ENCODE peak calls at places on chromosomes 13 and 19, in nine cellular contexts. One of them, this sample, is unnamed.
A peak's percentile ranks its signal among the peaks of the same experiment; 100 is the strongest.

GRCh38 chr13:50732712-50733111 is 110.8 kb downstream of the DLEU7 start:
- DNase-seq in pancreas: no peak
- DNase-seq in NCI-H2081 treated with DMSO at 0.1 percent for 48 hours: no peak
- DNase-seq in adipocyte: peak; percentile 92
- DNase-seq in K562: no peak
- DNase-seq in progenitor cell of endocrine pancreas: no peak
- DNase-seq in frontal cortex: no peak
- DNase-seq in stimulated activated naive CD4-positive, alpha-beta T cell: no peak
- DNase-seq in GM06990: no peak
- DNase-seq in this sample: peak; percentile 77

GRCh38 chr13:19810151-19810550 is 27.4 kb upstream of the PSPC1 start:
- DNase-seq in pancreas: no peak
- DNase-seq in NCI-H2081 treated with DMSO at 0.1 percent for 48 hours: no peak
- DNase-seq in adipocyte: no peak
- DNase-seq in K562: no peak
- DNase-seq in progenitor cell of endocrine pancreas: no peak
- DNase-seq in frontal cortex: no peak
- DNase-seq in stimulated activated naive CD4-positive, alpha-beta T cell: no peak
- DNase-seq in GM06990: no peak
- DNase-seq in this sample: no peak

GRCh38 chr19:38543286-38543806 is 74.4 kb downstream of the MAP4K1 start:
- DNase-seq in pancreas: no peak
- DNase-seq in NCI-H2081 treated with DMSO at 0.1 percent for 48 hours: no peak
- DNase-seq in adipocyte: no peak
- DNase-seq in K562: no peak
- DNase-seq in progenitor cell of endocrine pancreas: no peak
- DNase-seq in frontal cortex: no peak
- DNase-seq in stimulated activated naive CD4-positive, alpha-beta T cell: no peak
- DNase-seq in GM06990: no peak
- DNase-seq in this sample: no peak

GRCh38 chr19:58475714-58476497 is at the start of gene ZNF446:
- DNase-seq in pancreas: peak; percentile 97
- DNase-seq in NCI-H2081 treated with DMSO at 0.1 percent for 48 hours: peak; percentile 86
- DNase-seq in adipocyte: peak; percentile 95
- DNase-seq in K562: peak; percentile 99
- DNase-seq in progenitor cell of endocrine pancreas: peak; percentile 85
- DNase-seq in frontal cortex: peak; percentile 97
- DNase-seq in stimulated activated naive CD4-positive, alpha-beta T cell: peak; percentile 95
- DNase-seq in GM06990: peak; percentile 99
- DNase-seq in this sample: peak; percentile 98

GRCh38 chr19:2164020-2164988 is 571 bp downstream of the DOT1L start:
- DNase-seq in pancreas: peak; percentile 84
- DNase-seq in NCI-H2081 treated with DMSO at 0.1 percent for 48 hours: no peak
- DNase-seq in adipocyte: peak; percentile 71
- DNase-seq in K562: no peak
- DNase-seq in progenitor cell of endocrine pancreas: peak; percentile 37
- DNase-seq in frontal cortex: no peak
- DNase-seq in stimulated activated naive CD4-positive, alpha-beta T cell: peak; percentile 49
- DNase-seq in GM06990: no peak
- DNase-seq in this sample: no peak

GRCh38 chr13:74979703-74980102 is 502.3 kb downstream of the TBC1D4 start:
- DNase-seq in pancreas: no peak
- DNase-seq in NCI-H2081 treated with DMSO at 0.1 percent for 48 hours: no peak
- DNase-seq in adipocyte: no peak
- DNase-seq in K562: no peak
- DNase-seq in progenitor cell of endocrine pancreas: no peak
- DNase-seq in frontal cortex: no peak
- DNase-seq in stimulated activated naive CD4-positive, alpha-beta T cell: no peak
- DNase-seq in GM06990: no peak
- DNase-seq in this sample: no peak

GRCh38 chr19:18292460-18292809 is 11.0 kb upstream of the JUND start:
- DNase-seq in pancreas: no peak
- DNase-seq in NCI-H2081 treated with DMSO at 0.1 percent for 48 hours: no peak
- DNase-seq in adipocyte: no peak
- DNase-seq in K562: no peak
- DNase-seq in progenitor cell of endocrine pancreas: no peak
- DNase-seq in frontal cortex: no peak
- DNase-seq in stimulated activated naive CD4-positive, alpha-beta T cell: no peak
- DNase-seq in GM06990: no peak
- DNase-seq in this sample: no peak

GRCh38 chr13:100954430-100955361 is 280.1 kb upstream of the TMTC4 start:
- DNase-seq in pancreas: no peak
- DNase-seq in NCI-H2081 treated with DMSO at 0.1 percent for 48 hours: peak; percentile 49
- DNase-seq in adipocyte: no peak
- DNase-seq in K562: no peak
- DNase-seq in progenitor cell of endocrine pancreas: no peak
- DNase-seq in frontal cortex: no peak
- DNase-seq in stimulated activated naive CD4-positive, alpha-beta T cell: no peak
- DNase-seq in GM06990: no peak
- DNase-seq in this sample: no peak

GRCh38 chr13:30394798-30395191 is 27.5 kb upstream of the UBE2L5 start:
- DNase-seq in pancreas: no peak
- DNase-seq in NCI-H2081 treated with DMSO at 0.1 percent for 48 hours: no peak
- DNase-seq in adipocyte: peak; percentile 42
- DNase-seq in K562: no peak
- DNase-seq in progenitor cell of endocrine pancreas: no peak
- DNase-seq in frontal cortex: no peak
- DNase-seq in stimulated activated naive CD4-positive, alpha-beta T cell: peak; percentile 64
- DNase-seq in GM06990: peak; percentile 41
- DNase-seq in this sample: no peak

GRCh38 chr13:42322806-42323205 is 50.9 kb downstream of the AKAP11 start:
- DNase-seq in pancreas: no peak
- DNase-seq in NCI-H2081 treated with DMSO at 0.1 percent for 48 hours: no peak
- DNase-seq in adipocyte: peak; percentile 7
- DNase-seq in K562: no peak
- DNase-seq in progenitor cell of endocrine pancreas: no peak
- DNase-seq in frontal cortex: no peak
- DNase-seq in stimulated activated naive CD4-positive, alpha-beta T cell: no peak
- DNase-seq in GM06990: no peak
- DNase-seq in this sample: peak; percentile 53

GRCh38 chr13:113483504-113484287 is 6.8 kb downstream of the DCUN1D2 start:
- DNase-seq in pancreas: no peak
- DNase-seq in NCI-H2081 treated with DMSO at 0.1 percent for 48 hours: no peak
- DNase-seq in adipocyte: no peak
- DNase-seq in K562: no peak
- DNase-seq in progenitor cell of endocrine pancreas: no peak
- DNase-seq in frontal cortex: no peak
- DNase-seq in stimulated activated naive CD4-positive, alpha-beta T cell: no peak
- DNase-seq in GM06990: no peak
- DNase-seq in this sample: no peak

GRCh38 chr19:45056831-45057230 is 18.0 kb downstream of the CLASRP start:
- DNase-seq in pancreas: no peak
- DNase-seq in NCI-H2081 treated with DMSO at 0.1 percent for 48 hours: no peak
- DNase-seq in adipocyte: no peak
- DNase-seq in K562: no peak
- DNase-seq in progenitor cell of endocrine pancreas: no peak
- DNase-seq in frontal cortex: no peak
- DNase-seq in stimulated activated naive CD4-positive, alpha-beta T cell: no peak
- DNase-seq in GM06990: no peak
- DNase-seq in this sample: no peak

GRCh38 chr19:40445945-40446784 is 2.0 kb upstream of the SERTAD3 start:
- DNase-seq in pancreas: no peak
- DNase-seq in NCI-H2081 treated with DMSO at 0.1 percent for 48 hours: no peak
- DNase-seq in adipocyte: no peak
- DNase-seq in K562: peak; percentile 77
- DNase-seq in progenitor cell of endocrine pancreas: no peak
- DNase-seq in frontal cortex: no peak
- DNase-seq in stimulated activated naive CD4-positive, alpha-beta T cell: no peak
- DNase-seq in GM06990: no peak
- DNase-seq in this sample: no peak

GRCh38 chr19:57559008-57559403 is 657 bp downstream of the ZNF550 start:
- DNase-seq in pancreas: no peak
- DNase-seq in NCI-H2081 treated with DMSO at 0.1 percent for 48 hours: no peak
- DNase-seq in adipocyte: peak; percentile 45
- DNase-seq in K562: peak; percentile 37
- DNase-seq in progenitor cell of endocrine pancreas: no peak
- DNase-seq in frontal cortex: no peak
- DNase-seq in stimulated activated naive CD4-positive, alpha-beta T cell: peak; percentile 26
- DNase-seq in GM06990: peak; percentile 38
- DNase-seq in this sample: peak; percentile 21

GRCh38 chr13:59437902-59438301 is 725.8 kb downstream of the DIAPH3 start:
- DNase-seq in pancreas: no peak
- DNase-seq in NCI-H2081 treated with DMSO at 0.1 percent for 48 hours: no peak
- DNase-seq in adipocyte: no peak
- DNase-seq in K562: no peak
- DNase-seq in progenitor cell of endocrine pancreas: no peak
- DNase-seq in frontal cortex: no peak
- DNase-seq in stimulated activated naive CD4-positive, alpha-beta T cell: no peak
- DNase-seq in GM06990: no peak
- DNase-seq in this sample: no peak

GRCh38 chr13:108985166-108985565 is 355.8 kb downstream of the MYO16 start:
- DNase-seq in pancreas: no peak
- DNase-seq in NCI-H2081 treated with DMSO at 0.1 percent for 48 hours: no peak
- DNase-seq in adipocyte: peak; percentile 79
- DNase-seq in K562: no peak
- DNase-seq in progenitor cell of endocrine pancreas: no peak
- DNase-seq in frontal cortex: no peak
- DNase-seq in stimulated activated naive CD4-positive, alpha-beta T cell: no peak
- DNase-seq in GM06990: no peak
- DNase-seq in this sample: no peak

GRCh38 chr13:26488236-26489028 is 69.1 kb upstream of the WASF3 start:
- DNase-seq in pancreas: no peak
- DNase-seq in NCI-H2081 treated with DMSO at 0.1 percent for 48 hours: no peak
- DNase-seq in adipocyte: no peak
- DNase-seq in K562: no peak
- DNase-seq in progenitor cell of endocrine pancreas: no peak
- DNase-seq in frontal cortex: no peak
- DNase-seq in stimulated activated naive CD4-positive, alpha-beta T cell: no peak
- DNase-seq in GM06990: no peak
- DNase-seq in this sample: no peak

GRCh38 chr19:28836366-28836765 is 376.6 kb downstream of the UQCRFS1 start:
- DNase-seq in pancreas: no peak
- DNase-seq in NCI-H2081 treated with DMSO at 0.1 percent for 48 hours: no peak
- DNase-seq in adipocyte: no peak
- DNase-seq in K562: no peak
- DNase-seq in progenitor cell of endocrine pancreas: no peak
- DNase-seq in frontal cortex: no peak
- DNase-seq in stimulated activated naive CD4-positive, alpha-beta T cell: no peak
- DNase-seq in GM06990: no peak
- DNase-seq in this sample: no peak

GRCh38 chr19:35206379-35206778 is 22.2 kb downstream of the FAM187B start:
- DNase-seq in pancreas: no peak
- DNase-seq in NCI-H2081 treated with DMSO at 0.1 percent for 48 hours: no peak
- DNase-seq in adipocyte: no peak
- DNase-seq in K562: no peak
- DNase-seq in progenitor cell of endocrine pancreas: no peak
- DNase-seq in frontal cortex: no peak
- DNase-seq in stimulated activated naive CD4-positive, alpha-beta T cell: peak; percentile 78
- DNase-seq in GM06990: peak; percentile 63
- DNase-seq in this sample: no peak

GRCh38 chr13:38173403-38173802 is 176.2 kb upstream of the UFM1 start:
- DNase-seq in pancreas: no peak
- DNase-seq in NCI-H2081 treated with DMSO at 0.1 percent for 48 hours: no peak
- DNase-seq in adipocyte: no peak
- DNase-seq in K562: no peak
- DNase-seq in progenitor cell of endocrine pancreas: no peak
- DNase-seq in frontal cortex: no peak
- DNase-seq in stimulated activated naive CD4-positive, alpha-beta T cell: no peak
- DNase-seq in GM06990: no peak
- DNase-seq in this sample: no peak

GRCh38 chr13:112254061-112254818 is 121.9 kb upstream of the SPACA7 start:
- DNase-seq in pancreas: no peak
- DNase-seq in NCI-H2081 treated with DMSO at 0.1 percent for 48 hours: no peak
- DNase-seq in adipocyte: no peak
- DNase-seq in K562: no peak
- DNase-seq in progenitor cell of endocrine pancreas: no peak
- DNase-seq in frontal cortex: no peak
- DNase-seq in stimulated activated naive CD4-positive, alpha-beta T cell: no peak
- DNase-seq in GM06990: no peak
- DNase-seq in this sample: no peak

GRCh38 chr19:49272204-49272603 is 52.8 kb downstream of the SLC6A16 start:
- DNase-seq in pancreas: no peak
- DNase-seq in NCI-H2081 treated with DMSO at 0.1 percent for 48 hours: no peak
- DNase-seq in adipocyte: no peak
- DNase-seq in K562: no peak
- DNase-seq in progenitor cell of endocrine pancreas: no peak
- DNase-seq in frontal cortex: no peak
- DNase-seq in stimulated activated naive CD4-positive, alpha-beta T cell: no peak
- DNase-seq in GM06990: no peak
- DNase-seq in this sample: no peak

GRCh38 chr19:18282788-18283141 is 1.3 kb upstream of the JUND start:
- DNase-seq in pancreas: no peak
- DNase-seq in NCI-H2081 treated with DMSO at 0.1 percent for 48 hours: no peak
- DNase-seq in adipocyte: no peak
- DNase-seq in K562: peak; percentile 39
- DNase-seq in progenitor cell of endocrine pancreas: no peak
- DNase-seq in frontal cortex: no peak
- DNase-seq in stimulated activated naive CD4-positive, alpha-beta T cell: no peak
- DNase-seq in GM06990: no peak
- DNase-seq in this sample: no peak

GRCh38 chr13:114231886-114232285 is 2.8 kb upstream of the CDC16 start:
- DNase-seq in pancreas: no peak
- DNase-seq in NCI-H2081 treated with DMSO at 0.1 percent for 48 hours: no peak
- DNase-seq in adipocyte: no peak
- DNase-seq in K562: no peak
- DNase-seq in progenitor cell of endocrine pancreas: no peak
- DNase-seq in frontal cortex: no peak
- DNase-seq in stimulated activated naive CD4-positive, alpha-beta T cell: no peak
- DNase-seq in GM06990: no peak
- DNase-seq in this sample: no peak

GRCh38 chr13:104683789-104684188 is 1617.6 kb upstream of the SLC10A2 start:
- DNase-seq in pancreas: no peak
- DNase-seq in NCI-H2081 treated with DMSO at 0.1 percent for 48 hours: no peak
- DNase-seq in adipocyte: no peak
- DNase-seq in K562: no peak
- DNase-seq in progenitor cell of endocrine pancreas: no peak
- DNase-seq in frontal cortex: no peak
- DNase-seq in stimulated activated naive CD4-positive, alpha-beta T cell: no peak
- DNase-seq in GM06990: no peak
- DNase-seq in this sample: no peak